ENCODE peak calls at places on chromosomes 7 and 10, in five cellular contexts. One of them, this sample, is unnamed.

GRCh38 chr7:155230169-155230593 is 67.5 kb upstream of the INSIG1 start:
- DNase-seq in H1: no peak
- DNase-seq in HepG2: peak; percentile 23
- DNase-seq in GM12878: no peak
- DNase-seq in K562: no peak
- DNase-seq in this sample: peak; percentile 90

GRCh38 chr7:124879771-124880170 is 49.9 kb downstream of the POT1 start:
- DNase-seq in H1: no peak
- DNase-seq in K562: no peak
- DNase-seq in HepG2: no peak
- DNase-seq in GM12878: no peak
- DNase-seq in this sample: no peak

GRCh38 chr10:24853661-24854060 is 98.7 kb downstream of the PRTFDC1 start:
- DNase-seq in K562: no peak
- DNase-seq in GM12878: no peak
- DNase-seq in H1: no peak
- DNase-seq in HepG2: no peak
- DNase-seq in this sample: no peak

GRCh38 chr10:33122014-33122788 is 164.2 kb upstream of the ITGB1 start:
- DNase-seq in H1: no peak
- DNase-seq in K562: no peak
- DNase-seq in HepG2: no peak
- DNase-seq in GM12878: no peak
- DNase-seq in this sample: no peak

GRCh38 chr7:157559596-157560257 is 222.9 kb downstream of the DNAJB6 start:
- DNase-seq in GM12878: no peak
- DNase-seq in K562: no peak
- DNase-seq in H1: no peak
- DNase-seq in HepG2: peak; percentile 41
- DNase-seq in this sample: no peak

GRCh38 chr7:141792526-141792925 is 2.5 kb downstream of the TAS2R5 start:
- DNase-seq in HepG2: no peak
- DNase-seq in GM12878: no peak
- DNase-seq in K562: no peak
- DNase-seq in H1: no peak
- DNase-seq in this sample: no peak

GRCh38 chr7:42311195-42311594 is 74.2 kb upstream of the GLI3 start:
- DNase-seq in GM12878: no peak
- DNase-seq in K562: no peak
- DNase-seq in H1: no peak
- DNase-seq in HepG2: no peak
- DNase-seq in this sample: no peak

GRCh38 chr7:81693080-81693479 is 76.8 kb downstream of the HGF start:
- DNase-seq in H1: no peak
- DNase-seq in GM12878: no peak
- DNase-seq in K562: no peak
- DNase-seq in HepG2: no peak
- DNase-seq in this sample: no peak

GRCh38 chr7:40749877-40750276 is 615.1 kb downstream of the SUGCT start:
- DNase-seq in H1: no peak
- DNase-seq in HepG2: no peak
- DNase-seq in K562: no peak
- DNase-seq in GM12878: no peak
- DNase-seq in this sample: no peak

GRCh38 chr7:40733578-40733977 is 598.8 kb downstream of the SUGCT start:
- DNase-seq in H1: no peak
- DNase-seq in HepG2: peak; percentile 66
- DNase-seq in GM12878: no peak
- DNase-seq in K562: no peak
- DNase-seq in this sample: no peak

GRCh38 chr10:60238408-60239100 is 151.1 kb downstream of the ANK3 start:
- DNase-seq in HepG2: no peak
- DNase-seq in K562: peak; percentile 62
- DNase-seq in GM12878: peak; percentile 23
- DNase-seq in H1: peak; percentile 10
- DNase-seq in this sample: peak; percentile 35

GRCh38 chr10:74977913-74978847 is 133.3 kb upstream of the SAMD8 start:
- DNase-seq in GM12878: peak; percentile 86
- DNase-seq in K562: no peak
- DNase-seq in HepG2: no peak
- DNase-seq in H1: no peak
- DNase-seq in this sample: no peak

GRCh38 chr10:18689498-18689897 is 30.3 kb downstream of the ARL5B start:
- DNase-seq in HepG2: peak; percentile 24
- DNase-seq in H1: no peak
- DNase-seq in K562: no peak
- DNase-seq in GM12878: no peak
- DNase-seq in this sample: no peak

GRCh38 chr7:40965016-40965415 is 737.9 kb downstream of the INHBA start:
- DNase-seq in K562: no peak
- DNase-seq in H1: no peak
- DNase-seq in GM12878: no peak
- DNase-seq in HepG2: no peak
- DNase-seq in this sample: no peak

GRCh38 chr10:69855346-69856163 is 53.8 kb downstream of the COL13A1 start:
- DNase-seq in GM12878: no peak
- DNase-seq in HepG2: peak; percentile 46
- DNase-seq in K562: no peak
- DNase-seq in H1: no peak
- DNase-seq in this sample: no peak

GRCh38 chr7:98464558-98464940 is 63.7 kb upstream of the BAIAP2L1 start:
- DNase-seq in H1: no peak
- DNase-seq in GM12878: no peak
- DNase-seq in HepG2: no peak
- DNase-seq in K562: no peak
- DNase-seq in this sample: no peak
- TF ChIP-seq HDAC2 in H1: no peak
- TF ChIP-seq HDAC2 in GM12878: no peak
- TF ChIP-seq HDAC2 in HepG2: no peak
- TF ChIP-seq HDAC2 in K562: no peak
- TF ChIP-seq HDAC2 in this sample: no peak

GRCh38 chr10:121157998-121158397 is 306.8 kb downstream of the WDR11 start:
- DNase-seq in GM12878: no peak
- DNase-seq in K562: no peak
- DNase-seq in HepG2: no peak
- DNase-seq in H1: no peak
- DNase-seq in this sample: no peak
- TF ChIP-seq HDAC2 in GM12878: no peak
- TF ChIP-seq HDAC2 in K562: no peak
- TF ChIP-seq HDAC2 in HepG2: no peak
- TF ChIP-seq HDAC2 in H1: no peak
- TF ChIP-seq HDAC2 in this sample: no peak

DNA sequence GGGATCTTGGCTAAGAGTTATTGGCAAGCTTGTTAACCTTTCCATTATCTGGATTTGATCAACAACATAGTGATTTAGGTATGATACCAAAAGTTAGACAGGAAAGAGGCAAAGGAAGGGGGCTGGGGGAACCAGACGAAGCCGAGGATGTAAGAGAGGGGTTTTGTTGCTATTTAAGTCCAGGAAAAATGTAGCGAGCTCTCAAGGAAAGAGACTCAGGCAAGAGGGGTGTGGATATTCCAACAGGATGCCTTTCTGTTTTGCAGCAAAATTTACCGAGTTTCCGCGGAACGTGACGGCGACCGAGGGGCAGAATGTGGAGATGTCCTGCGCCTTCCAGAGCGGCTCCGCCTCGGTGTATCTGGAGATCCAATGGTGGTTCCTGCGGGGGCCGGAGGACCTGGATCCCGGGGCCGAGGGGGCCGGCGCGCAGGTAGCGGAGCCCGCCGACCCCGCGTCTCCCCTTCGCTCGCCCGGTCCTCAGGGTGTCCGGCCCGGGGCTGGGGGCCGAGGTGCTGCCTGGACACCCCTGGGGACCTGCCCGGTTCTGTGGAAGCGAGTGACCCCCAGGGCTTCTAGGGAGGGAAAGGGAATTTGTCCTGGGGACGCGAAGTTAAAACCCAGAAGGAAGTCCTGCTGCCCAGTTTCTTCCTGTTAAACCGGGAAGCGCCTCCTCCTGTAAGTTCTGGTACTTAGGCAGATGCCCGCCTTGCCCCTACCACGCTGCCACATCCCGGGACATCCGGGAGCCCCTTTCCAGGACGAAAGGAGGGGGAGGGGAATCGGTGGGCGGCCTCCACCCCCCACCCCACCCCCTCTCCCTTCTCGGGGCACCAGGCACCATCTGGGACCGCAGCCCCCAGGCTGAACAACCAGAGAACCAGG is 2.4 kb downstream of the VSTM2A start:
- DNase-seq in HepG2: no peak
- DNase-seq in GM12878: no peak
- DNase-seq in H1: no peak
- DNase-seq in K562: no peak
- DNase-seq in this sample: no peak
- TF ChIP-seq HDAC2 in HepG2: no peak
- TF ChIP-seq HDAC2 in GM12878: no peak
- TF ChIP-seq HDAC2 in H1: no peak
- TF ChIP-seq HDAC2 in K562: no peak
- TF ChIP-seq HDAC2 in this sample: no peak

GRCh38 chr7:122438492-122438891 is 133.9 kb upstream of the FEZF1 start:
- DNase-seq in K562: no peak
- DNase-seq in H1: no peak
- DNase-seq in HepG2: no peak
- DNase-seq in GM12878: no peak
- DNase-seq in this sample: no peak

GRCh38 chr7:122438001-122438400 is 133.5 kb upstream of the FEZF1 start:
- DNase-seq in H1: no peak
- DNase-seq in HepG2: no peak
- DNase-seq in GM12878: no peak
- DNase-seq in K562: no peak
- DNase-seq in this sample: no peak

GRCh38 chr7:122430710-122431109 is 126.2 kb upstream of the FEZF1 start:
- DNase-seq in H1: no peak
- DNase-seq in GM12878: no peak
- DNase-seq in HepG2: no peak
- DNase-seq in K562: no peak
- DNase-seq in this sample: no peak

GRCh38 chr7:122429926-122430325 is 125.4 kb upstream of the FEZF1 start:
- DNase-seq in H1: no peak
- DNase-seq in GM12878: no peak
- DNase-seq in HepG2: no peak
- DNase-seq in K562: no peak
- DNase-seq in this sample: no peak

GRCh38 chr7:122433765-122434164 is 129.2 kb upstream of the FEZF1 start:
- DNase-seq in HepG2: no peak
- DNase-seq in H1: no peak
- DNase-seq in K562: no peak
- DNase-seq in GM12878: no peak
- DNase-seq in this sample: no peak
- TF ChIP-seq HDAC2 in HepG2: no peak
- TF ChIP-seq HDAC2 in H1: no peak
- TF ChIP-seq HDAC2 in K562: no peak
- TF ChIP-seq HDAC2 in GM12878: no peak
- TF ChIP-seq HDAC2 in this sample: no peak

GRCh38 chr10:117367718-117368117 is 7.5 kb downstream of the PDZD8 start:
- DNase-seq in H1: no peak
- DNase-seq in HepG2: no peak
- DNase-seq in GM12878: no peak
- DNase-seq in K562: no peak
- DNase-seq in this sample: no peak

GRCh38 chr10:117374506-117375359 is 507 bp downstream of the PDZD8 start:
- DNase-seq in H1: no peak
- DNase-seq in HepG2: no peak
- DNase-seq in K562: peak; percentile 21
- DNase-seq in GM12878: no peak
- DNase-seq in this sample: peak; percentile 33

GRCh38 chr10:117373848-117374505 is 1.3 kb downstream of the PDZD8 start:
- DNase-seq in GM12878: no peak
- DNase-seq in HepG2: no peak
- DNase-seq in H1: no peak
- DNase-seq in K562: peak; percentile 14
- DNase-seq in this sample: peak; percentile 33

GRCh38 chr10:117366741-117367140 is 8.5 kb downstream of the PDZD8 start:
- DNase-seq in K562: no peak
- DNase-seq in H1: no peak
- DNase-seq in GM12878: no peak
- DNase-seq in HepG2: no peak
- DNase-seq in this sample: no peak

GRCh38 chr10:117370205-117370604 is 5.0 kb downstream of the PDZD8 start:
- DNase-seq in HepG2: no peak
- DNase-seq in GM12878: no peak
- DNase-seq in K562: no peak
- DNase-seq in H1: no peak
- DNase-seq in this sample: no peak
- TF ChIP-seq HDAC2 in HepG2: no peak
- TF ChIP-seq HDAC2 in GM12878: no peak
- TF ChIP-seq HDAC2 in K562: no peak
- TF ChIP-seq HDAC2 in H1: no peak
- TF ChIP-seq HDAC2 in this sample: no peak

DNA sequence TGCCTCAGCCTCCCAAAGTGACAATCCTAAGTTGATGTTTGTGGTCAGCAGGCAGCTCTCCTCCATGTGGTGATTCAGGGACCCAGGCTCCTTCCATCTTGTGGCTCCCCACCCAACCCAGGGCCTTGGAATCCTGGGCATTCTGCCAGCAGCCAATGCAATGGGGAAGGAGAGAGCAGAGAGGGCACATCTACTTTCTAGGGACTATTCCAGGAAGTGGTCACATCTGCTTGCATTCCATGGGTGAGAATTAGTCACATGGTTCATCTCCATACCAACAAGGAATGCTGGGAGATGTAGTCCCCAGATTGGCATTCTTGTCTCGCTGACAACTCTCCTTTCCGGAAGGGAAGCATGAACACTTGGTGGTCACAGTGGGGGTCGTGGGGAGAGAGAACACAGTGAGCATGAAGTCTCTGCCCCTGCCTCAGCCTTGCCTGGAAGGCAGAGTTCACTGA is 9.9 kb upstream of the SRRM3 start:
- DNase-seq in H1: peak; percentile 34
- DNase-seq in GM12878: no peak
- DNase-seq in HepG2: peak; percentile 46
- DNase-seq in K562: peak; percentile 56
- DNase-seq in this sample: no peak
- TF ChIP-seq HDAC2 in H1: no peak
- TF ChIP-seq HDAC2 in GM12878: no peak
- TF ChIP-seq HDAC2 in HepG2: no peak
- TF ChIP-seq HDAC2 in K562: no peak
- TF ChIP-seq HDAC2 in this sample: no peak

GRCh38 chr7:106959753-106960152 is 84.8 kb upstream of the PRKAR2B start:
- DNase-seq in HepG2: no peak
- DNase-seq in K562: peak; percentile 67
- DNase-seq in GM12878: no peak
- DNase-seq in H1: no peak
- DNase-seq in this sample: peak; percentile 10
- TF ChIP-seq HDAC2 in HepG2: no peak
- TF ChIP-seq HDAC2 in K562: no peak
- TF ChIP-seq HDAC2 in GM12878: no peak
- TF ChIP-seq HDAC2 in H1: no peak
- TF ChIP-seq HDAC2 in this sample: no peak

GRCh38 chr7:122886357-122887081 is at the start of gene CADPS2:
- DNase-seq in GM12878: no peak
- DNase-seq in HepG2: peak; percentile 86
- DNase-seq in H1: peak; percentile 59
- DNase-seq in K562: peak; percentile 69
- DNase-seq in this sample: peak; percentile 73
- TF ChIP-seq HDAC2 in GM12878: no peak
- TF ChIP-seq HDAC2 in HepG2: no peak
- TF ChIP-seq HDAC2 in H1: no peak
- TF ChIP-seq HDAC2 in K562: no peak
- TF ChIP-seq HDAC2 in this sample: no peak